ENCODE peak calls at places on chromosome 10, in eight cellular contexts. H is hepatic stellate cell; R is NCI-H1105; D is brain pericyte; V is CD8-positive, alpha-beta memory T cell; I is Caki2; K is NCI-H1694 treated with DMSO at 0.1 percent for 48 hours; Q is nephron progenitor cell. S is an unnamed sample.

GRCh38 chr10:98267894-98268693 is at the start of gene LOXL4:
- DNase-seq in H (peak; percentile 65), R (no peak), D (no peak), V (no peak), I (no peak), K (no peak), Q (peak; percentile 53), S (no peak)

GRCh38 chr10:85950921-85951320 is 415.7 kb downstream of the GRID1 start:
- DNase-seq in H (no peak), R (no peak), D (no peak), V (no peak), I (no peak), K (no peak), Q (no peak), S (no peak)

GRCh38 chr10:30581779-30582380 is 47.7 kb downstream of the LYZL2 start:
- DNase-seq in H (peak; percentile 47), R (no peak), D (no peak), V (no peak), I (peak; percentile 29), K (peak; percentile 27), Q (peak; percentile 39), S (peak; percentile 36)

GRCh38 chr10:124267911-124268549 is 150.7 kb downstream of the OAT start:
- DNase-seq in H (no peak), R (no peak), D (no peak), V (no peak), I (no peak), K (no peak), Q (no peak), S (no peak)

GRCh38 chr10:73529089-73529832 is 33.4 kb upstream of the PPP3CB start:
- DNase-seq in H (peak; percentile 68), R (peak; percentile 58), D (peak; percentile 32), V (peak; percentile 65), I (peak; percentile 62), K (peak; percentile 63), Q (peak; percentile 39), S (peak; percentile 79)

GRCh38 chr10:110664483-110665420 is 20.6 kb downstream of the RBM20 start:
- DNase-seq in H (peak; percentile 25), R (no peak), D (no peak), V (no peak), I (peak; percentile 89), K (no peak), Q (no peak), S (peak; percentile 83)

GRCh38 chr10:86819567-86819966 is 63.1 kb downstream of the BMPR1A start:
- DNase-seq in H (no peak), R (no peak), D (no peak), V (no peak), I (no peak), K (no peak), Q (no peak), S (no peak)

GRCh38 chr10:4144802-4145201 is 359.8 kb upstream of the KLF6 start:
- DNase-seq in H (no peak), R (no peak), D (no peak), V (no peak), I (peak; percentile 10), K (no peak), Q (peak; percentile 8), S (no peak)

GRCh38 chr10:61758440-61758839 is 95.7 kb downstream of the CABCOCO1 start:
- DNase-seq in H (no peak), R (no peak), D (no peak), V (no peak), I (peak; percentile 35), K (no peak), Q (no peak), S (no peak)

GRCh38 chr10:8058274-8059111 is 4.0 kb downstream of the GATA3 start:
- DNase-seq in H (no peak), R (no peak), D (no peak), V (no peak), I (no peak), K (no peak), Q (no peak), S (no peak)

GRCh38 chr10:70430489-70431445 is 10.7 kb downstream of the NODAL start:
- DNase-seq in H (peak; percentile 57), R (no peak), D (peak; percentile 76), V (no peak), I (no peak), K (no peak), Q (no peak), S (no peak)

GRCh38 chr10:3067045-3067858 is at the start of gene PFKP:
- DNase-seq in H (peak; percentile 43), R (peak; percentile 16), D (no peak), V (peak; percentile 72), I (peak; percentile 55), K (peak; percentile 3), Q (peak; percentile 66), S (no peak)

GRCh38 chr10:69327463-69328345 is 49.4 kb downstream of the HK1 start:
- DNase-seq in H (no peak), R (no peak), D (no peak), V (no peak), I (peak; percentile 74), K (no peak), Q (no peak), S (peak; percentile 69)

GRCh38 chr10:132641966-132642731 is 104.6 kb downstream of the INPP5A start:
- DNase-seq in H (no peak), R (no peak), D (no peak), V (no peak), I (no peak), K (no peak), Q (no peak), S (no peak)

GRCh38 chr10:130407052-130407451 is 270.9 kb downstream of the GLRX3 start:
- DNase-seq in H (no peak), R (no peak), D (no peak), V (no peak), I (no peak), K (no peak), Q (no peak), S (no peak)

GRCh38 chr10:30770816-30771215 is 141.3 kb upstream of the LYZL2 start:
- DNase-seq in H (no peak), R (no peak), D (no peak), V (no peak), I (no peak), K (no peak), Q (no peak), S (no peak)

GRCh38 chr10:73810358-73810734 is 1.1 kb downstream of the NDST2 start:
- DNase-seq in H (peak; percentile 32), R (no peak), D (no peak), V (no peak), I (no peak), K (no peak), Q (no peak), S (no peak)

GRCh38 chr10:69479737-69480412 is 28.6 kb downstream of the TSPAN15 start:
- DNase-seq in H (peak; percentile 66), R (no peak), D (no peak), V (no peak), I (no peak), K (no peak), Q (no peak), S (no peak)

GRCh38 chr10:91643700-91644099 is 10.8 kb upstream of the PPP1R3C start:
- DNase-seq in H (no peak), R (no peak), D (no peak), V (no peak), I (no peak), K (no peak), Q (peak; percentile 6), S (no peak)

GRCh38 chr10:80177781-80178636 is 27.3 kb downstream of the ANXA11 start:
- DNase-seq in H (peak; percentile 43), R (no peak), D (no peak), V (peak; percentile 33), I (no peak), K (no peak), Q (no peak), S (no peak)

GRCh38 chr10:12409613-12410012 is 60.3 kb downstream of the CAMK1D start:
- DNase-seq in H (no peak), R (no peak), D (no peak), V (no peak), I (no peak), K (no peak), Q (no peak), S (no peak)

GRCh38 chr10:33314788-33315561 is 19.5 kb downstream of the NRP1 start:
- DNase-seq in H (no peak), R (peak; percentile 60), D (no peak), V (no peak), I (no peak), K (peak; percentile 32), Q (no peak), S (no peak)

GRCh38 chr10:125982256-125982948 is 86.0 kb downstream of the FANK1 start:
- DNase-seq in H (peak; percentile 48), R (no peak), D (peak; percentile 47), V (no peak), I (peak; percentile 86), K (peak; percentile 40), Q (peak; percentile 21), S (peak; percentile 79)

GRCh38 chr10:11330383-11331020 is 280.9 kb downstream of the USP6NL start:
- DNase-seq in H (no peak), R (no peak), D (no peak), V (no peak), I (no peak), K (no peak), Q (no peak), S (no peak)

GRCh38 chr10:58925381-58925780 is 251.1 kb upstream of the PHYHIPL start:
- DNase-seq in H (no peak), R (no peak), D (no peak), V (no peak), I (no peak), K (no peak), Q (no peak), S (no peak)

GRCh38 chr10:50388181-50388580 is 136.9 kb upstream of the ASAH2 start:
- DNase-seq in H (no peak), R (no peak), D (no peak), V (no peak), I (no peak), K (no peak), Q (peak; percentile 4), S (no peak)

GRCh38 chr10:43846968-43847367 is 198.3 kb upstream of the ZNF32 start:
- DNase-seq in H (no peak), R (no peak), D (no peak), V (no peak), I (no peak), K (no peak), Q (no peak), S (no peak)

GRCh38 chr10:101217450-101218281 is 11.6 kb downstream of the LBX1 start:
- DNase-seq in H (peak; percentile 68), R (no peak), D (no peak), V (no peak), I (no peak), K (no peak), Q (peak; percentile 85), S (no peak)

GRCh38 chr10:82358486-82359097 is 483.6 kb downstream of the NRG3 start:
- DNase-seq in H (peak; percentile 69), R (no peak), D (no peak), V (no peak), I (no peak), K (no peak), Q (no peak), S (no peak)

GRCh38 chr10:88291289-88292184 is 291.6 kb downstream of the RNLS start:
- DNase-seq in H (no peak), R (no peak), D (no peak), V (no peak), I (no peak), K (no peak), Q (no peak), S (no peak)

GRCh38 chr10:15267496-15267895 is 99.0 kb upstream of the NMT2 start:
- DNase-seq in H (no peak), R (no peak), D (no peak), V (no peak), I (no peak), K (no peak), Q (no peak), S (no peak)

GRCh38 chr10:58512470-58513188 is at the start of gene BICC1:
- DNase-seq in H (peak; percentile 51), R (peak; percentile 16), D (peak; percentile 11), V (no peak), I (peak; percentile 71), K (peak; percentile 5), Q (peak; percentile 81), S (peak; percentile 52)

GRCh38 chr10:97498841-97499560 is at the start of gene UBTD1:
- DNase-seq in H (peak; percentile 66), R (no peak), D (no peak), V (no peak), I (peak; percentile 25), K (no peak), Q (no peak), S (peak; percentile 16)

GRCh38 chr10:1829712-1830111 is 92.4 kb upstream of the ADARB2 start:
- DNase-seq in H (no peak), R (no peak), D (no peak), V (no peak), I (no peak), K (no peak), Q (no peak), S (no peak)

S was measured in RCC 7860.